ENCODE peak calls at places on chromosome 9, in ten cellular contexts. A is esophagus muscularis mucosa, J is Peyer's patch, P is fibroblast of lung, D is mammary epithelial cell, Z is ovary, O is adrenal gland, K is SK-N-SH, N is GM12878, G is PC-3. V is an unnamed sample.

GRCh38 chr9:81613002-81613750 is 76.2 kb downstream of the TLE1 start:
- DNase-seq in A (no peak), J (no peak), P (no peak), D (no peak), Z (peak; percentile 67), O (peak; percentile 23), K (peak; percentile 89), N (no peak), G (no peak), V (peak; percentile 45)

GRCh38 chr9:82247318-82247717 is 258.7 kb downstream of the SPATA31D1 start:
- DNase-seq in A (no peak), J (no peak), P (no peak), D (no peak), Z (no peak), O (peak; percentile 32), K (no peak), N (no peak), G (no peak), V (no peak)

GRCh38 chr9:113705306-113705937 is 170.7 kb upstream of the ZNF618 start:
- DNase-seq in A (no peak), J (no peak), P (no peak), D (no peak), Z (no peak), O (no peak), K (no peak), N (no peak), G (no peak), V (no peak)

GRCh38 chr9:115733318-115733717 is 420.3 kb upstream of the PAPPA start:
- DNase-seq in A (no peak), J (no peak), P (peak; percentile 7), D (no peak), Z (no peak), O (no peak), K (no peak), N (no peak), G (no peak), V (no peak)

GRCh38 chr9:101618693-101619092 is 23.9 kb upstream of the PPP3R2 start:
- DNase-seq in A (no peak), J (no peak), P (no peak), D (no peak), Z (no peak), O (no peak), K (no peak), N (no peak), G (no peak), V (no peak)

GRCh38 chr9:69253057-69253456 is 72.0 kb upstream of the ENTREP1 start:
- DNase-seq in A (no peak), J (no peak), P (no peak), D (peak; percentile 72), Z (no peak), O (no peak), K (no peak), N (no peak), G (no peak), V (no peak)

GRCh38 chr9:95626885-95627558 is 110.3 kb upstream of the PTCH1 start:
- DNase-seq in A (no peak), J (no peak), P (no peak), D (no peak), Z (peak; percentile 28), O (peak; percentile 72), K (no peak), N (no peak), G (no peak), V (peak; percentile 54)

GRCh38 chr9:81321551-81321950 is 367.8 kb downstream of the TLE1 start:
- DNase-seq in A (no peak), J (no peak), P (peak; percentile 23), D (no peak), Z (no peak), O (no peak), K (no peak), N (no peak), G (peak; percentile 35), V (no peak)

GRCh38 chr9:98254236-98255063 is 999 bp downstream of the TBC1D2 start:
- DNase-seq in A (no peak), J (no peak), P (no peak), D (peak; percentile 51), Z (no peak), O (no peak), K (no peak), N (no peak), G (no peak), V (no peak)

GRCh38 chr9:98255064-98255577 is 328 bp downstream of the TBC1D2 start:
- DNase-seq in A (no peak), J (peak; percentile 34), P (peak; percentile 63), D (no peak), Z (peak; percentile 36), O (no peak), K (no peak), N (no peak), G (peak; percentile 26), V (no peak)

GRCh38 chr9:98253563-98253962 is 1.9 kb downstream of the TBC1D2 start:
- DNase-seq in A (no peak), J (no peak), P (no peak), D (no peak), Z (no peak), O (no peak), K (no peak), N (no peak), G (peak; percentile 19), V (no peak)

GRCh38 chr9:98256632-98257218 is 1.3 kb upstream of the TBC1D2 start:
- DNase-seq in A (no peak), J (peak; percentile 35), P (no peak), D (no peak), Z (no peak), O (no peak), K (peak; percentile 69), N (no peak), G (no peak), V (no peak)

DNA sequence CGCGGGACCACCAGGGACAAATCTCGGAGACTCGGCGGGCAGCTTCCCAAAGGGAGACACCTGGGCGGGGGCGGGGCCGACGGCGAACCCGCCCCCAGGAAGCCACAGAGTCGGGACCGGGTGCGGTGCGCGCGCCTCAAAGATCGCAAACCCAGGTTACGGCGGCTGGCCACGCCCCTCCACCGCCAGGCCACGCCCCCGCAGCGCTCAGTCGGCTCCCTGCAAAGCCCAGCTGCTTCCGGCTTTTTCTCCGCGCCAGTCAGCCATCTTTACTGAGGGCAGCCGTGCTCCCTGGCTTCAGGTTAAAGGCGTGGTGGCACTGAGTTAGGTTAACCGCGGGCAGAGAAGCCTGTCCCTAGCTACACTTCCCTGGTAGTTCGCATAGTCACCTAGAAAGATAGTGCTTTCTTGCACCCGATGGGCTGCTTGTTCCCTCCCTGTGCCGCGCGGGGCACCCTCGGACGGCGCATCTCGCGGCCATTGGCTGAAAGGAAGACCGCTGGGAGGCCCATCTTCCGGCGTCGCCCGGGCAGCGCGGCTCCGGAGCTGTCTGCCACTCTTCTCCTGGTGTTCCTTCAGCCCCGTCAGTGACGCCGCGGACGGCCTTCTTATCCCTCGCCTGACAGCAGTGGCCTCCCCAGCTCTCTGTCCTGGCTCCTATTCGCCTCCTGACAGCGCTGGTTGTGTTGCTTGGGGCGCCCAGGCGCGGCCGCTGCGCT is at the start of gene TBC1D2:
- DNase-seq in A (peak; percentile 98), J (peak; percentile 97), P (peak; percentile 86), D (peak; percentile 94), Z (peak; percentile 96), O (peak; percentile 94), K (peak; percentile 98), N (peak; percentile 85), G (peak; percentile 91), V (peak; percentile 97)
- TF ChIP-seq CTCF in A (peak; percentile 21), J (no peak), P (peak; percentile 24), D (no peak), Z (peak; percentile 36), O (no peak), K (peak; percentile 30), N (peak; percentile 28), G (no peak), V (peak; percentile 28)

GRCh38 chr9:124480621-124480981 is 26.6 kb downstream of the NR5A1 start:
- DNase-seq in A (no peak), J (no peak), P (no peak), D (peak; percentile 20), Z (no peak), O (peak; percentile 67), K (peak; percentile 80), N (no peak), G (peak; percentile 22), V (no peak)
- H3K4me1 ChIP-seq in A (peaks cover 3% of the 10 kb centered on the region), J (no peaks in the 10 kb centered on the region), P (no peaks in the 10 kb centered on the region), D (peaks cover 5% of the 10 kb centered on the region), Z (peaks cover 3% of the 10 kb centered on the region), O (peaks cover 8% of the 10 kb centered on the region), K (peaks cover 10% of the 10 kb centered on the region), N (no peaks in the 10 kb centered on the region), G (no peaks in the 10 kb centered on the region), V (peaks cover 11% of the 10 kb centered on the region)

GRCh38 chr9:9917400-9917799 is 695.4 kb downstream of the PTPRD start:
- DNase-seq in A (no peak), J (no peak), P (no peak), D (no peak), Z (no peak), O (no peak), K (no peak), N (no peak), G (no peak), V (no peak)

GRCh38 chr9:9924369-9924768 is 688.4 kb downstream of the PTPRD start:
- DNase-seq in A (no peak), J (no peak), P (no peak), D (no peak), Z (no peak), O (no peak), K (no peak), N (no peak), G (no peak), V (no peak)

GRCh38 chr9:9921771-9922170 is 691.0 kb downstream of the PTPRD start:
- DNase-seq in A (no peak), J (no peak), P (no peak), D (no peak), Z (no peak), O (no peak), K (no peak), N (no peak), G (no peak), V (no peak)

GRCh38 chr9:9919174-9919573 is 693.6 kb downstream of the PTPRD start:
- DNase-seq in A (no peak), J (no peak), P (no peak), D (no peak), Z (no peak), O (no peak), K (no peak), N (no peak), G (no peak), V (no peak)

GRCh38 chr9:9920425-9920824 is 692.4 kb downstream of the PTPRD start:
- DNase-seq in A (no peak), J (no peak), P (no peak), D (no peak), Z (no peak), O (no peak), K (peak; percentile 3), N (no peak), G (no peak), V (no peak)
- TF ChIP-seq CTCF in A (no peak), J (no peak), P (no peak), D (peak; percentile 19), Z (no peak), O (no peak), K (peak; percentile 30), N (peak; percentile 13), G (no peak), V (no peak)

DNA sequence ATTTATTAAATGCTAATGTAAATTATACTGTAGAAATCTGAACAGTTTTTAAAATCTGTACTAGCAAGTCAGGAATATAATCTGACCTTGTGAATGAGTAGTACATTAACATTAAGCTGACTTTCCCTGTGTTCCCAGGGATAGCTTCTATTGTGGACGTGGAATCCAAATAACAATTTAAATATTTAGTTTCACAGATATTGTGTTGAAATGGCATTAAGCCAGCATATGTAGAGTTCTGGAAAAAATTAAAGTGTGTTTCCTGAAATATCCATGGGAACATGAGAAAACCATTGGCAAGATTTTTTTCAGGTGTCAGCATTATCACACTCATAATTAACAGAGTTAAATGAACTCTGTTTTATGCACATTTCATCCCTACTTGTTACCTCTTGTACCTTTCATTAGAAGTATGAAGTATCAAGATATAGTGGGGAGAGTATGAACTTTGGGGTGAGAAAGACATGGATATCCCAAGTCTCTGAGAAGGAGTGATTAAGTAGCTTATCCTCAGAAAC is 5.7 kb downstream of the RABGAP1 start:
- DNase-seq in A (no peak), J (no peak), P (no peak), D (no peak), Z (no peak), O (no peak), K (no peak), N (no peak), G (no peak), V (no peak)
- H3K4me1 ChIP-seq in A (peaks cover 29% of the 10 kb centered on the region), J (no peaks in the 10 kb centered on the region), P (peaks cover 2% of the 10 kb centered on the region), D (peaks cover 30% of the 10 kb centered on the region), Z (peaks cover 6% of the 10 kb centered on the region), O (peaks cover 29% of the 10 kb centered on the region), K (no peaks in the 10 kb centered on the region), N (peaks cover 15% of the 10 kb centered on the region), G (peaks cover 19% of the 10 kb centered on the region), V (peaks cover 86% of the 10 kb centered on the region)